ENCODE peak calls at places on chromosomes 7 and 10, in seven cellular contexts. F is astrocyte of the spinal cord, A is NT2/D1, G is upper lobe of right lung, V is heart left ventricle, Z is ELR, O is posterior cingulate gyrus. J is an unnamed sample.

GRCh38 chr7:8112685-8113084 is 144.1 kb downstream of the GLCCI1 start:
- DNase-seq in F (no peak), A (no peak), G (no peak), V (no peak), Z (no peak), O (no peak), J (no peak)

GRCh38 chr10:127041561-127041960 is 136.3 kb downstream of the DOCK1 start:
- DNase-seq in F (peak), A (no peak), G (no peak), V (no peak), Z (peak), O (no peak), J (peak)

GRCh38 chr10:123847686-123848432 is 43.7 kb downstream of the CPXM2 start:
- DNase-seq in F (no peak), A (no peak), G (no peak), V (no peak), Z (peak), O (no peak), J (no peak)

GRCh38 chr7:30923009-30923773 is 11.5 kb downstream of the AQP1 start:
- DNase-seq in F (no peak), A (no peak), G (peak), V (peak), Z (no peak), O (peak), J (no peak)

GRCh38 chr7:152597514-152597913 is 78.4 kb downstream of the XRCC2 start:
- DNase-seq in F (no peak), A (no peak), G (no peak), V (no peak), Z (no peak), O (no peak), J (no peak)

GRCh38 chr7:77887567-77887966 is 89.0 kb downstream of the PHTF2 start:
- DNase-seq in F (peak), A (no peak), G (no peak), V (no peak), Z (peak), O (no peak), J (no peak)

GRCh38 chr7:151831606-151832005 is 45.3 kb downstream of the PRKAG2 start:
- DNase-seq in F (no peak), A (no peak), G (no peak), V (no peak), Z (no peak), O (no peak), J (no peak)

GRCh38 chr10:27285093-27285492 is 44.5 kb upstream of the ACBD5 start:
- DNase-seq in F (peak), A (no peak), G (no peak), V (no peak), Z (peak), O (no peak), J (peak)

GRCh38 chr7:28298870-28299484 is 113.3 kb upstream of the CREB5 start:
- DNase-seq in F (peak), A (peak), G (no peak), V (no peak), Z (peak), O (peak), J (peak)

GRCh38 chr7:139598642-139599041 is 75.2 kb downstream of the CLEC2L start:
- DNase-seq in F (no peak), A (no peak), G (no peak), V (no peak), Z (no peak), O (no peak), J (peak)

GRCh38 chr10:43846187-43846680 is 197.6 kb upstream of the ZNF32 start:
- DNase-seq in F (peak), A (no peak), G (no peak), V (peak), Z (peak), O (no peak), J (no peak)

J was measured in testis.